ENCODE peak calls at places on chromosomes 12 and 14, in five cellular contexts. One of them, this sample, is unnamed.

GRCh38 chr12:121595520-121595919 is 14.7 kb upstream of the KDM2B start:
- DNase-seq in H1: no peak
- DNase-seq in K562: peak
- DNase-seq in GM12878: no peak
- DNase-seq in HepG2: no peak
- DNase-seq in this sample: no peak

GRCh38 chr12:42756841-42757661 is 167.5 kb upstream of the PRICKLE1 start:
- DNase-seq in GM12878: no peak
- DNase-seq in H1: peak
- DNase-seq in K562: no peak
- DNase-seq in HepG2: no peak
- DNase-seq in this sample: peak

GRCh38 chr12:83016226-83016835 is 329.6 kb downstream of the TMTC2 start:
- DNase-seq in HepG2: peak
- DNase-seq in K562: peak
- DNase-seq in GM12878: no peak
- DNase-seq in H1: no peak
- DNase-seq in this sample: peak

GRCh38 chr14:92040431-92041040 is 677 bp upstream of the TRIP11 start:
- DNase-seq in K562: peak
- DNase-seq in H1: no peak
- DNase-seq in HepG2: peak
- DNase-seq in GM12878: peak
- DNase-seq in this sample: peak

GRCh38 chr12:105748806-105749600 is 389.8 kb downstream of the NUAK1 start:
- DNase-seq in HepG2: no peak
- DNase-seq in K562: no peak
- DNase-seq in H1: no peak
- DNase-seq in GM12878: no peak
- DNase-seq in this sample: no peak

GRCh38 chr14:53963491-53964227 is 7.0 kb upstream of the BMP4 start:
- DNase-seq in H1: peak
- DNase-seq in GM12878: no peak
- DNase-seq in K562: no peak
- DNase-seq in HepG2: no peak
- DNase-seq in this sample: no peak

GRCh38 chr14:91985521-91986255 is 38.2 kb upstream of the FBLN5 start:
- DNase-seq in GM12878: no peak
- DNase-seq in H1: no peak
- DNase-seq in HepG2: no peak
- DNase-seq in K562: no peak
- DNase-seq in this sample: no peak

GRCh38 chr12:45138609-45139008 is 77.3 kb upstream of the ANO6 start:
- DNase-seq in HepG2: no peak
- DNase-seq in GM12878: no peak
- DNase-seq in K562: no peak
- DNase-seq in H1: no peak
- DNase-seq in this sample: no peak

DNA sequence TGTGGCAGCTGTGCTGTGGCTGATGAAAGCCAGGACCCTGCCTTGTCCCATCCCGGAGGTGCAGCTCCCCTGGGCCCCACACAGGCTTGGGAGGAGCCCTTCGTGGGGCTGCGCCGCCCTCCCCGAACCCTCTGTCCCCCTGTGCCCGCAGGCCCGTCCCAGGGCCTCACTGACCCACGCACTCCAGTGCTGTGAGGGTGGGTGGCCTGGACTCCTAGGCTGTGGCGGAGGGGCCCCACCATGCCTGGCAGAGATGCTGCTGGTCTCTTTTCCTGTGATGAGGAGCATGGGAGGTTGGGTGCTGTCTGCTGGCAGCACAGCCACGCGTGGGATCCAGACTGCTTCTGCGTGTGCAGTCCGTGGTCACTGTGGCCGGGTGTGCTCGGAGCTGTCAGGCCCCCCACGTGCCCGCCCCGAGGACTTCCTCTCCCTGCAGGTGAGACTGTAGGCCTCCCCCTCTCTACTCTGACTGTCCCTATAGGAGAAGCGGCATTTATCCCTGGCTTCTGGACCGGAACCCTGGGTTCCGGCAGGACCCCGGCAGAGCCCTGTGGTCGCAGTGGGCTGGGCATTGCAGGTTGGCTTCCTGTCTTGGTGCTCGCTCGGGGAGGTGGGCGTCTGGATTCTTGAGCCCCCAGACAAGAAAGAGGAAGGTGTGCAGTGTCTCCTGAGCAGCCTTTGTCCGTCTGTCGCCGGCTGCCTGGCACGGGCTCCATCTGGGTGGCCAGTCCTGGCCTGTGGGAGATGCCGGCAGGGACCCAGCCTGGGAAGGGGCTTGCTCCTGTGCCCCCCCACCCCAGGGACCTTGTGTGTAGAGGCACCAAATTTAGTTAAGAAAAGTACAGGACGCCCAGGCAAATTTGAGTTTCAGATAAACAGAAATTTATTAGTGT is 2.3 kb downstream of the MTA1 start:
- DNase-seq in H1: no peak
- DNase-seq in K562: no peak
- DNase-seq in GM12878: no peak
- DNase-seq in HepG2: no peak
- DNase-seq in this sample: no peak
- H3K4me3 ChIP-seq in H1: no peak
- H3K4me3 ChIP-seq in K562: peak
- H3K4me3 ChIP-seq in GM12878: peak
- H3K4me3 ChIP-seq in HepG2: peak
- H3K4me3 ChIP-seq in this sample: peak

DNA sequence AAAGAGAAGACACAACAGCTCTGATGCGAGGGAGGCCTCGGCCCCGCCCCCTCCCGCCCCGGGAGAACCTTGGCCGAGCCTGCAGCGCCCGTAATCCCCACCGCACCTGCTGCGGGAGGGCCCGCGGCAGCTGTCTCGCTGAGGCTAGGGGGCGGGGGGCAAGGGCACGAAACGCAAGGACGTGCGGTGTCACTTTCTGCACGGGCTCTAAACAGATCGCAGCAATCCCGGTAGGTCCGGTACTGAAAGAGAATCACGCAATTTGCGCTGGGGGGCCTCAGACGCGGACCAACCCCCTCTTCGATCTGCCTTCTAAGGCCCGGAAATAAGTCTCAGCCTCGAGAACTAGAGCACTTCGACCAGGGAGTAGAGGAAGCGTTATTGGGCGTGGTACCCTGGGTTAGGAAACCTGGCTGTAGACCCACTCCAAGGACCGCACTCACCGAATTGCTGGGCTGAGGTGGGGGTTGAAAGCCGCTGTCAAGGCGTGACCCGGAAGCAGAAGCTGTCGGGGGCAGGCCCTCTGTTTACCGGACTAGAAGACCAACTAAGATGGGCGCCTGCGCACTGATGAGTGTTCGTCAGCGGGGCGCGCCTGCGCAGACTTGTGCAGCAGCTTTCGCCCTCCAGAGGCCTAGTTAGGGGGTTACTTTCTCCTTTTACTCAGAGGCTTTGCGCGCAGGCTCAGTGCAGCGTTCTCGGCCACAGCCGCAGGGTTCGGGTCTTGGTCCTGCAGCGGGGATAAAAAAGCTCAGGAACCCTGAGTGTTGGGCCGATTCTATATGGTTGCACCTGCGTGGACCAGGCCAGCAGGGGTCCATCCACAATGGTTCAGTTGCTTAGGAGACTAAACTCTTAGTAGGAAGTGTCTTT is at the start of gene ASB8:
- DNase-seq in HepG2: peak
- DNase-seq in GM12878: peak
- DNase-seq in H1: peak
- DNase-seq in K562: peak
- DNase-seq in this sample: peak
- TF ChIP-seq POLR2A in HepG2: peak
- TF ChIP-seq POLR2A in GM12878: peak
- TF ChIP-seq POLR2A in H1: no peak
- TF ChIP-seq POLR2A in K562: peak
- TF ChIP-seq POLR2A in this sample: peak

GRCh38 chr12:120376009-120376408 is 7.0 kb upstream of the MSI1 start:
- DNase-seq in GM12878: no peak
- DNase-seq in K562: no peak
- DNase-seq in HepG2: no peak
- DNase-seq in H1: no peak
- DNase-seq in this sample: no peak
- TF ChIP-seq SRF in GM12878: no peak
- TF ChIP-seq SRF in K562: no peak
- TF ChIP-seq SRF in HepG2: no peak
- TF ChIP-seq SRF in H1: no peak
- TF ChIP-seq SRF in this sample: no peak

GRCh38 chr12:66011731-66012130 is 118.8 kb downstream of the LLPH start:
- DNase-seq in GM12878: no peak
- DNase-seq in HepG2: no peak
- DNase-seq in H1: no peak
- DNase-seq in K562: no peak
- DNase-seq in this sample: no peak

GRCh38 chr12:66013224-66013623 is 117.3 kb downstream of the LLPH start:
- DNase-seq in GM12878: no peak
- DNase-seq in HepG2: no peak
- DNase-seq in H1: no peak
- DNase-seq in K562: no peak
- DNase-seq in this sample: no peak

GRCh38 chr12:66004922-66005703 is 125.4 kb downstream of the LLPH start:
- DNase-seq in K562: no peak
- DNase-seq in H1: no peak
- DNase-seq in GM12878: no peak
- DNase-seq in HepG2: peak
- DNase-seq in this sample: no peak

GRCh38 chr12:66010787-66011547 is 119.6 kb downstream of the LLPH start:
- DNase-seq in K562: no peak
- DNase-seq in GM12878: no peak
- DNase-seq in H1: no peak
- DNase-seq in HepG2: no peak
- DNase-seq in this sample: no peak

GRCh38 chr12:66008985-66009384 is 121.6 kb downstream of the LLPH start:
- DNase-seq in GM12878: no peak
- DNase-seq in HepG2: no peak
- DNase-seq in K562: no peak
- DNase-seq in H1: no peak
- DNase-seq in this sample: no peak
- H3K4me3 ChIP-seq in GM12878: no peak
- H3K4me3 ChIP-seq in HepG2: no peak
- H3K4me3 ChIP-seq in K562: no peak
- H3K4me3 ChIP-seq in H1: no peak
- H3K4me3 ChIP-seq in this sample: no peak

DNA sequence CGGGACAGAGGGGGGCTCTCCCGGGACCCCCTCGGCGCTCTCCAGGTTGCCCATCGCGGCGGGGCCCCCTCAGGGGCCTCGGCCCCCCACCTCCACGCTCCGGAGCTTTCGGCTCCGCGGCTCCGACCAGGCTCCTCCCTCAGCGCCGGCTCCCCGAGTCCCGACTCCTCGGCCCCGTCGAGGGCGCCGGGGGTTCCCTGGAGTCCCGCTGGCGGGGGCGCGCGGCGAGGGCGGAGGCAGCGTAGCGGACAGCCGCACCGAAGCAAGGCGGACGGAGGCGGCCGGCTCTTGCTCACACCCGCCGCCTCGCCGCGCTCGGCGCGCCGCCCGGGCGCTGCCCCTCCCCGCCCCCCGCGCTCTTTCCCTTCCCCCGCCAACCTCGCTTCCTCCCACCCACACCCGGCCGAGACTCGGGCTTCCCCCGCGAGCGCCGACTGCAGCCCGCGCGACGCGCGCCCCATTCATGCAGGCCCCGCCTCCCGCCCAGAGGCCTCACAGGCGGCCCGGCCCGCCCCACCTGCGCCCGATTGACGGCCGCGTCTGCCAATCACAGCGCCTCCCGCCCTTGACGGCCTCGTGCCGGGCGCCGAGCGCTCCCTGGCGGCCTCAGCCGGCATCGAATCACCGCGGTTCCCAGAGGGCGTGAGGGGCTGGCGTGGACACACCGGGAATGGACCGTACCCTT is at the start of gene FMNL3:
- DNase-seq in GM12878: peak
- DNase-seq in H1: peak
- DNase-seq in HepG2: peak
- DNase-seq in K562: peak
- DNase-seq in this sample: peak
- TF ChIP-seq POLR2A in GM12878: peak
- TF ChIP-seq POLR2A in H1: no peak
- TF ChIP-seq POLR2A in HepG2: no peak
- TF ChIP-seq POLR2A in K562: peak
- TF ChIP-seq POLR2A in this sample: no peak

GRCh38 chr12:19440019-19440858 is 947 bp downstream of the AEBP2 start:
- DNase-seq in HepG2: peak
- DNase-seq in GM12878: no peak
- DNase-seq in H1: peak
- DNase-seq in K562: peak
- DNase-seq in this sample: peak

GRCh38 chr12:19439059-19440018 is at the start of gene AEBP2:
- DNase-seq in GM12878: peak
- DNase-seq in HepG2: peak
- DNase-seq in H1: peak
- DNase-seq in K562: peak
- DNase-seq in this sample: peak

GRCh38 chr12:19437996-19438395 is 1.3 kb upstream of the AEBP2 start:
- DNase-seq in GM12878: no peak
- DNase-seq in H1: peak
- DNase-seq in K562: no peak
- DNase-seq in HepG2: no peak
- DNase-seq in this sample: no peak

GRCh38 chr12:19443585-19443984 is 4.3 kb downstream of the AEBP2 start:
- DNase-seq in K562: no peak
- DNase-seq in GM12878: no peak
- DNase-seq in H1: no peak
- DNase-seq in HepG2: no peak
- DNase-seq in this sample: no peak

GRCh38 chr12:19440916-19441315 is 1.6 kb downstream of the AEBP2 start:
- DNase-seq in K562: no peak
- DNase-seq in GM12878: no peak
- DNase-seq in H1: no peak
- DNase-seq in HepG2: no peak
- DNase-seq in this sample: no peak
- TF ChIP-seq SRF in K562: no peak
- TF ChIP-seq SRF in GM12878: no peak
- TF ChIP-seq SRF in H1: no peak
- TF ChIP-seq SRF in HepG2: no peak
- TF ChIP-seq SRF in this sample: no peak

DNA sequence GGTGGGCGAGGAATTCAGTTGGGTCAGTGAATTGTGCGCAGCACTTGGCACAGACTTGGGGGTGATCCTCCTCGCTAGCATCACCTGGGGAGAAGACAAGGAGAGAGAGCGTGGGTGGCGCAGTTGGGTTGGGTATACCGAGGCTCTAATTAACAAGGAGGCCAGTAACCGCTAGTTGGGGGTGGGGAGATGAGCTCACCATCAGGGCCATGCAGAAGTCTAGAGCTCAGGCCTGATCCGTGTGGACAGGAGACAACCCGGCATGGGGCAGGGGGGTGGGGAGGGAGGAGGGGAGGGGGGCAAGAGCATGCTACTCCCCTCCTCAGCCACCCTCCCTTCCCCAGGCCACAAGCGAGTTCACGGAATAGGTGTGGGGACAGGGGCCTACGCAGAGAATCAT is 575 bp downstream of the SALL2 start:
- DNase-seq in H1: no peak
- DNase-seq in HepG2: no peak
- DNase-seq in K562: peak
- DNase-seq in GM12878: no peak
- DNase-seq in this sample: no peak
- H3K4me3 ChIP-seq in H1: peak
- H3K4me3 ChIP-seq in HepG2: peak
- H3K4me3 ChIP-seq in K562: peak
- H3K4me3 ChIP-seq in GM12878: peak
- H3K4me3 ChIP-seq in this sample: no peak

This sample was measured in HCT116.